ENCODE peak calls at places on chromosomes 5 and 9, in eight cellular contexts. E is dorsolateral prefrontal cortex, C is Panc1, M is GM12864, Y is fibroblast of the aortic adventitia, Q is PC-3, S is GM06990, F is A549. R is an unnamed sample.

GRCh38 chr9:18185196-18185595 is 288.8 kb upstream of the ADAMTSL1 start:
- DNase-seq in E (no peak), C (no peak), M (no peak), Y (no peak), Q (peak), S (no peak), F (no peak), R (no peak)

GRCh38 chr5:30405821-30406220 is 787.7 kb upstream of the CDH6 start:
- DNase-seq in E (no peak), C (no peak), M (no peak), Y (peak), Q (no peak), S (no peak), F (no peak), R (no peak)

GRCh38 chr9:120852240-120853018 is 9.7 kb upstream of the PSMD5 start:
- DNase-seq in E (no peak), C (no peak), M (no peak), Y (no peak), Q (no peak), S (no peak), F (no peak), R (no peak)

GRCh38 chr5:82662340-82662739 is 384.2 kb upstream of the RPS23 start:
- DNase-seq in E (no peak), C (no peak), M (no peak), Y (peak), Q (no peak), S (no peak), F (no peak), R (no peak)

GRCh38 chr5:5273398-5273797 is 133.3 kb downstream of the ADAMTS16 start:
- DNase-seq in E (no peak), C (no peak), M (no peak), Y (no peak), Q (no peak), S (no peak), F (no peak), R (no peak)

GRCh38 chr9:20506631-20507030 is 115.7 kb downstream of the MLLT3 start:
- DNase-seq in E (no peak), C (no peak), M (no peak), Y (no peak), Q (no peak), S (no peak), F (no peak), R (no peak)

GRCh38 chr5:27963050-27963783 is 924.8 kb upstream of the CDH9 start:
- DNase-seq in E (no peak), C (no peak), M (no peak), Y (no peak), Q (no peak), S (no peak), F (no peak), R (no peak)

GRCh38 chr9:135500525-135501260 is at the start of gene MRPS2:
- DNase-seq in E (peak), C (no peak), M (peak), Y (peak), Q (peak), S (peak), F (peak), R (peak)

GRCh38 chr9:125604189-125604588 is 102.8 kb downstream of the MAPKAP1 start:
- DNase-seq in E (no peak), C (no peak), M (no peak), Y (no peak), Q (no peak), S (no peak), F (no peak), R (no peak)

GRCh38 chr9:16530669-16531461 is 339.6 kb downstream of the BNC2 start:
- DNase-seq in E (peak), C (no peak), M (no peak), Y (no peak), Q (no peak), S (no peak), F (no peak), R (peak)

GRCh38 chr5:75916144-75916543 is 167.0 kb upstream of the SV2C start:
- DNase-seq in E (no peak), C (no peak), M (no peak), Y (no peak), Q (no peak), S (no peak), F (no peak), R (no peak)

GRCh38 chr5:74579215-74579614 is 61.3 kb downstream of the ENC1 start:
- DNase-seq in E (no peak), C (no peak), M (peak), Y (no peak), Q (no peak), S (peak), F (no peak), R (peak)

GRCh38 chr5:103393131-103393754 is 134.7 kb downstream of the MACIR start:
- DNase-seq in E (no peak), C (no peak), M (no peak), Y (peak), Q (peak), S (no peak), F (no peak), R (peak)

GRCh38 chr9:110427497-110428104 is 89.9 kb upstream of the TXNDC8 start:
- DNase-seq in E (no peak), C (peak), M (peak), Y (peak), Q (peak), S (peak), F (peak), R (peak)

GRCh38 chr5:2591777-2592453 is 159.6 kb downstream of the IRX2 start:
- DNase-seq in E (no peak), C (no peak), M (no peak), Y (no peak), Q (no peak), S (no peak), F (no peak), R (no peak)

GRCh38 chr9:12813533-12813932 is 38.7 kb downstream of the LURAP1L start:
- DNase-seq in E (no peak), C (no peak), M (no peak), Y (peak), Q (no peak), S (no peak), F (no peak), R (no peak)

GRCh38 chr5:8176101-8176693 is 307.2 kb downstream of the MTRR start:
- DNase-seq in E (no peak), C (no peak), M (no peak), Y (no peak), Q (no peak), S (no peak), F (no peak), R (no peak)

GRCh38 chr5:17257705-17258273 is 40.4 kb downstream of the BASP1 start:
- DNase-seq in E (no peak), C (no peak), M (peak), Y (peak), Q (peak), S (peak), F (no peak), R (peak)

GRCh38 chr9:12702160-12702758 is 9.1 kb downstream of the TYRP1 start:
- DNase-seq in E (peak), C (no peak), M (no peak), Y (peak), Q (peak), S (no peak), F (peak), R (no peak)

GRCh38 chr5:148309746-148310145 is 2.5 kb upstream of the SPINK7 start:
- DNase-seq in E (no peak), C (no peak), M (no peak), Y (no peak), Q (no peak), S (no peak), F (no peak), R (no peak)

GRCh38 chr9:106324596-106325280 is 538.2 kb upstream of the ZNF462 start:
- DNase-seq in E (no peak), C (no peak), M (no peak), Y (no peak), Q (no peak), S (no peak), F (no peak), R (no peak)

GRCh38 chr5:148794275-148794674 is 32.1 kb upstream of the ADRB2 start:
- DNase-seq in E (no peak), C (no peak), M (no peak), Y (peak), Q (no peak), S (no peak), F (no peak), R (no peak)

GRCh38 chr9:99087462-99087861 is 17.5 kb upstream of the TGFBR1 start:
- DNase-seq in E (no peak), C (no peak), M (no peak), Y (no peak), Q (no peak), S (no peak), F (no peak), R (no peak)

GRCh38 chr9:95131023-95131943 is 186.2 kb downstream of the FANCC start:
- DNase-seq in E (peak), C (peak), M (no peak), Y (peak), Q (peak), S (peak), F (peak), R (peak)

GRCh38 chr5:134409321-134409720 is 2.4 kb downstream of the CDKN2AIPNL start:
- DNase-seq in E (no peak), C (no peak), M (no peak), Y (no peak), Q (no peak), S (no peak), F (no peak), R (no peak)

GRCh38 chr5:137199966-137200365 is 299.2 kb downstream of the SPOCK1 start:
- DNase-seq in E (no peak), C (no peak), M (no peak), Y (peak), Q (peak), S (no peak), F (peak), R (no peak)

GRCh38 chr5:113182658-113183344 is 206.2 kb downstream of the DCP2 start:
- DNase-seq in E (no peak), C (no peak), M (no peak), Y (no peak), Q (no peak), S (no peak), F (no peak), R (no peak)

GRCh38 chr9:135604437-135605237 is 34.7 kb downstream of the GLT6D1 start:
- DNase-seq in E (no peak), C (no peak), M (no peak), Y (no peak), Q (no peak), S (no peak), F (no peak), R (no peak)

GRCh38 chr9:25917593-25918426 is 239.6 kb upstream of the TUSC1 start:
- DNase-seq in E (no peak), C (no peak), M (no peak), Y (peak), Q (peak), S (no peak), F (no peak), R (no peak)

GRCh38 chr9:124735121-124735520 is 36.0 kb downstream of the NR6A1 start:
- DNase-seq in E (no peak), C (no peak), M (no peak), Y (peak), Q (peak), S (no peak), F (no peak), R (peak)

GRCh38 chr5:78562719-78563330 is 85.7 kb downstream of the LHFPL2 start:
- DNase-seq in E (no peak), C (no peak), M (no peak), Y (no peak), Q (no peak), S (no peak), F (no peak), R (no peak)

GRCh38 chr9:86122309-86122708 is 23.0 kb upstream of the GOLM1 start:
- DNase-seq in E (no peak), C (no peak), M (no peak), Y (no peak), Q (no peak), S (no peak), F (peak), R (no peak)

GRCh38 chr5:73376618-73377170 is 71.9 kb downstream of the FOXD1 start:
- DNase-seq in E (no peak), C (no peak), M (no peak), Y (peak), Q (peak), S (no peak), F (no peak), R (no peak)

GRCh38 chr9:124365045-124365444 is 50.2 kb downstream of the PSMB7 start:
- DNase-seq in E (no peak), C (no peak), M (no peak), Y (no peak), Q (no peak), S (no peak), F (no peak), R (no peak)

GRCh38 chr5:152505442-152506042 is 100.5 kb upstream of the NMUR2 start:
- DNase-seq in E (peak), C (peak), M (peak), Y (peak), Q (peak), S (no peak), F (peak), R (peak)

GRCh38 chr5:149071756-149072155 is 8.9 kb upstream of the SH3TC2 start:
- DNase-seq in E (no peak), C (no peak), M (no peak), Y (no peak), Q (peak), S (no peak), F (no peak), R (no peak)

GRCh38 chr9:99326112-99326916 is 104.2 kb downstream of the SEC61B start:
- DNase-seq in E (no peak), C (no peak), M (no peak), Y (peak), Q (peak), S (no peak), F (no peak), R (no peak)

GRCh38 chr5:50853151-50853550 is 186.7 kb downstream of the PARP8 start:
- DNase-seq in E (no peak), C (no peak), M (peak), Y (no peak), Q (no peak), S (peak), F (no peak), R (peak)

GRCh38 chr5:127298036-127298429 is 7.4 kb downstream of the MEGF10 start:
- DNase-seq in E (no peak), C (no peak), M (no peak), Y (no peak), Q (no peak), S (no peak), F (no peak), R (no peak)

GRCh38 chr5:122083535-122083934 is 5.5 kb upstream of the LOX start:
- DNase-seq in E (no peak), C (no peak), M (no peak), Y (no peak), Q (no peak), S (no peak), F (no peak), R (no peak)

DNA sequence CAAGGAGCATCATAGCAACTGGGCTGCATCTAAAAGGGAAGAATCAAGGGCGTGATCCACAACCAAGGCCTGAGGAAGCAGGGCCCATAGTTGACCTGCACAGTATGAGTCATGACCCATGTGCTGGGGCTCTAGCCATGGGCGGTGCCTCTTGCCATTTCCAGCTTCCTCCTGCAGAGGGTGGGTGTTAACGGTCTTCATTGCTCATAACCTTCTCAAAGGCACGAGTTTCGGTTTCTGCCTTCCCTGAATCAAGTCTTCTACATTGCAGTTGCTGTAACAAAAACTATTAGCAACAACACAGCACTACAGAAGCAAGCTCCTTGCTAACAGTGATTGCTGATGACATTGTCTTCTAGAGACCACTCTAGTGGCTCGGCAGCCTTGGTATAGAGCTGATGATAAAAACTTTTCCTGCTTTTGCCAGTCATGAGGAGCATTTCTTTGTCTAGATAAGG is 66.9 kb downstream of the CTSL start:
- DNase-seq in E (peak), C (no peak), M (peak), Y (peak), Q (peak), S (peak), F (peak), R (peak)
- TF ChIP-seq CTCF in E (no peak), C (no peak), M (peak), Y (peak), Q (no peak), S (peak), F (peak), R (no peak)

DNA sequence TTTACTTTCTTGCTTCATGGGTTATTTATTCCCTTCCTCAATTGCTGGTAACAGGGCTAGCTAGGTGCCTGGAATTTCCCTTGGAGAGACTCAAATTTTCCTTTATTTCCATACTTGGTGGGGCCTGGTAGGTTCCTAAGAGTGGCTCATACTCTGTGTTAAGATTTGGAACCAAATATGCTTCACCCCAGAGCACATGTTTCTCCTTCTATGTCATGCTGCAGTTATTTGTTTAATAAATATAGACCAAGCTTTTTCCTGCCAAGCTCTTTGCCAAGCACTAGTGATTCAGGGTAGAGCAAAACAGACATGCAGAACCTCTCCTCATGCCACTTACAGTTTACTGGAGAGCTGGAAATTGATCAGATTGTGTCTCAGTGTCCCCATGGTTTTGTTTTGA is 290.3 kb upstream of the SGCD start:
- DNase-seq in E (no peak), C (no peak), M (no peak), Y (no peak), Q (no peak), S (no peak), F (no peak), R (no peak)
- H3K4me3 ChIP-seq in E (no peak), C (no peak), M (no peak), Y (no peak), Q (no peak), S (no peak), F (no peak), R (no peak)

DNA sequence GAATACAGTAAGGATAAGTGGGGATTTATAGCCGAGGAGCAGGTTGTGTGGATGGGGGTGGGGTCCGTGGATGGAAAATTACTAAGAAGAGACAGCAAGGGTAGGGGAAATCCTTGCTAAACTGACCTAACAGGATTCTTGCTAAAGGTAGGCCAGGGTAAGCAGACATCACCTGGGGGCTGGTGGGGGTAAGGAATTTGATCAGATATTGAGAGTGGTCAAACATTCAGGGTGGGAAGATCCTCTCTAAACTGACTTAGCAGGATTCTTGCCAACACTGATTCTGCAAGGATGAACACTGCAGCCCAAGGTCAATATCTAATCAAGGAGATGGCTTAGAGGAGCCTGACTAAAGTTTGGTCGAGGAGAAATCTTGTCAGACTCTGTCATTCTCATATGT is 2.7 kb upstream of the PLGRKT start:
- DNase-seq in E (no peak), C (no peak), M (no peak), Y (no peak), Q (no peak), S (no peak), F (no peak), R (no peak)
- TF ChIP-seq CTCF in E (no peak), C (no peak), M (no peak), Y (no peak), Q (no peak), S (no peak), F (no peak), R (no peak)

DNA sequence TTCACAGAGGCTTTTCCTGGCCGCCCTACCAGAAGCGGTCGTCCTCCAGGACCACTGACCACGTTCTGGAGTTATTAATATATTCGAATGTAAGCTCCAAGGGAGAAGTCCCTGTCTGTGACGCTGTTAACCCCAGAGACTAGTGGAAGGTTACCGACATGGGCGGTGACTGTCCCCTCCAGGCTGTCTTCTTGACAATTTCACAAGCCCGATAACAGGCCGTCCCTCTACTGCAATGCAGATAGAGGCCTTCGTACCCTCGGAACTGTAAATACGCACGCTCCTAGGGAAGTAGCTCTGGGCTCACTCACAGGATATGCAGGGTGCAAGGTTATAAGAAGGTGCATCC is 644 bp upstream of the RFK start:
- DNase-seq in E (peak), C (no peak), M (no peak), Y (peak), Q (peak), S (no peak), F (peak), R (peak)
- H3K4me3 ChIP-seq in E (peak), C (peak), M (peak), Y (peak), Q (peak), S (peak), F (peak), R (peak)

GRCh38 chr5:172575816-172576215 is 65.2 kb upstream of the NEURL1B start:
- DNase-seq in E (no peak), C (no peak), M (no peak), Y (no peak), Q (no peak), S (no peak), F (no peak), R (no peak)

GRCh38 chr5:172574845-172575170 is 66.3 kb upstream of the NEURL1B start:
- DNase-seq in E (peak), C (no peak), M (no peak), Y (no peak), Q (no peak), S (no peak), F (no peak), R (no peak)

GRCh38 chr5:172573115-172573882 is 67.8 kb upstream of the NEURL1B start:
- DNase-seq in E (no peak), C (no peak), M (no peak), Y (no peak), Q (no peak), S (no peak), F (no peak), R (no peak)

GRCh38 chr5:172575416-172575815 is 65.6 kb upstream of the NEURL1B start:
- DNase-seq in E (no peak), C (no peak), M (no peak), Y (no peak), Q (no peak), S (no peak), F (no peak), R (no peak)

DNA sequence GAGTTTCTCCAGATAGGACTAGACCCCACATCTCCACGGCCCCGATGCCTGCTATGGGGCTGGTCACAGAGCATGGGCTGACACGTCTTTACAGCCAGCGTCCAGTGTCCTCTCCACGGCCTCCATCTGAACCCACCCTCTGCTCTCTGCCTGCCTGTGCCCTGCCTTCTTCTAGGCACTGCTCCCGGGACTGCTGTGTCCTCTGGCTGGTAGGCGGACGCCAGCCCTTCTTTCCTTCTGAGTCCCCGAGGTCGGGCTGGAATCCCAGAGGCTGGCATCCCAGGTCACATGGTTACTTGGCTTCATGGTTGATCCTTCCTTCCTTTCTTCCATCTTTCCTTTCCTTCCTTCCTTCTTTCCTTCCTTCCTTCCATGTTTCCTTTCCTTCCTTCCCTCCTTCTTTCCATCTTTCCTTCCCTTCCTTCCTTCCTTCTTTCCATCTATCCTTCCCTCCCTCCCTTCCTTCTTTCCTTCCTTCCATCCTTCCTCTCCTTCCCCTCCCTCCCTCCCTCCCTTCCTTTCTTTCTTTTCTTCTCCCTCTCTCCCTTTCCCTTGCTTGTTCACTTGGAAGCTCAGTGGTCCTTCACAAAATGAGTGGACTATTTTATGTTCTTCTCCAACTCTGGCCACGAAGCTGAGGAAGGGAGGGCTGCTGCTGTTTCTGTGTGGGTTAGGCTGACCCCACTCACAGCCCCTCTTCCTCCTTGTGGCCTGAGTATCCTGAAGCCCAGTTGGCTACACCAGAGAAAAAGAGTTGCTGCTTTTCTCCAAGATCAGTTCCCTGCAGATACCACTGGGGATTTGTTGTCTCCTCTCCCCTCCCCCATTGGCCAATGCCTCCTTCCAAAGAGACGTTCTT is 66.8 kb upstream of the NEURL1B start:
- DNase-seq in E (no peak), C (no peak), M (no peak), Y (no peak), Q (no peak), S (no peak), F (no peak), R (no peak)
- TF ChIP-seq CTCF in E (no peak), C (no peak), M (no peak), Y (no peak), Q (no peak), S (no peak), F (no peak), R (no peak)